ENCODE peak calls at places on chromosomes 5 and 9, in four cellular contexts. One of them, this sample, is unnamed.

GRCh38 chr5:116437922-116438578 is 136.6 kb downstream of the SEMA6A start:
- DNase-seq in CD4-positive, CD25-positive, alpha-beta regulatory T cell: no peak
- DNase-seq in NCI-H2081: no peak
- DNase-seq in AG04450: no peak
- DNase-seq in this sample: no peak

GRCh38 chr9:98795970-98796363 is 388 bp downstream of the ANKS6 start:
- DNase-seq in CD4-positive, CD25-positive, alpha-beta regulatory T cell: no peak
- DNase-seq in NCI-H2081: no peak
- DNase-seq in AG04450: no peak
- DNase-seq in this sample: peak

GRCh38 chr9:135051316-135052038 is 36.0 kb upstream of the OLFM1 start:
- DNase-seq in CD4-positive, CD25-positive, alpha-beta regulatory T cell: no peak
- DNase-seq in NCI-H2081: no peak
- DNase-seq in AG04450: no peak
- DNase-seq in this sample: no peak

GRCh38 chr9:20506631-20507030 is 115.7 kb downstream of the MLLT3 start:
- DNase-seq in CD4-positive, CD25-positive, alpha-beta regulatory T cell: no peak
- DNase-seq in NCI-H2081: no peak
- DNase-seq in AG04450: no peak
- DNase-seq in this sample: no peak

GRCh38 chr9:126329476-126330275 is 3.0 kb downstream of the MVB12B start:
- DNase-seq in CD4-positive, CD25-positive, alpha-beta regulatory T cell: no peak
- DNase-seq in NCI-H2081: no peak
- DNase-seq in AG04450: no peak
- DNase-seq in this sample: no peak

GRCh38 chr5:88675758-88676636 is 207.0 kb downstream of the MEF2C start:
- DNase-seq in CD4-positive, CD25-positive, alpha-beta regulatory T cell: no peak
- DNase-seq in NCI-H2081: no peak
- DNase-seq in AG04450: no peak
- DNase-seq in this sample: peak

GRCh38 chr9:107705521-107705920 is 216.0 kb upstream of the KLF4 start:
- DNase-seq in CD4-positive, CD25-positive, alpha-beta regulatory T cell: no peak
- DNase-seq in NCI-H2081: no peak
- DNase-seq in AG04450: no peak
- DNase-seq in this sample: no peak

GRCh38 chr9:89052470-89053097 is 61.3 kb downstream of the S1PR3 start:
- DNase-seq in CD4-positive, CD25-positive, alpha-beta regulatory T cell: no peak
- DNase-seq in NCI-H2081: no peak
- DNase-seq in AG04450: no peak
- DNase-seq in this sample: no peak

GRCh38 chr9:108963459-108964143 is 29.4 kb downstream of the ABITRAM start:
- DNase-seq in CD4-positive, CD25-positive, alpha-beta regulatory T cell: no peak
- DNase-seq in NCI-H2081: no peak
- DNase-seq in AG04450: no peak
- DNase-seq in this sample: no peak

GRCh38 chr9:38412751-38413150 is 11.5 kb downstream of the IGFBPL1 start:
- DNase-seq in CD4-positive, CD25-positive, alpha-beta regulatory T cell: no peak
- DNase-seq in NCI-H2081: no peak
- DNase-seq in AG04450: no peak
- DNase-seq in this sample: no peak

This sample was measured in germinal center.